ENCODE peak calls at places on chromosomes 4 and X, in seven cellular contexts. W is pancreas, S is upper lobe of left lung, V is sigmoid colon, B is upper lobe of right lung, D is H9, X is H1. P is an unnamed sample. For H3K9me3, the result is how much of the 10 kb centered on the place peaks cover.

GRCh38 chr4:73718375-73719373 is 21.7 kb upstream of the CXCL8 start:
- DNase-seq in W (no peak), S (no peak), V (no peak), B (no peak), D (no peak), X (no peak), P (no peak)

GRCh38 chr4:110514889-110515479 is 39.0 kb downstream of the ENPEP start:
- DNase-seq in W (no peak), S (no peak), V (no peak), B (no peak), D (no peak), X (no peak), P (no peak)

GRCh38 chrX:103779156-103779555 is 2.5 kb downstream of the PLP1 start:
- DNase-seq in W (no peak), S (no peak), V (no peak), B (no peak), D (peak), X (no peak), P (no peak)

GRCh38 chr4:55038176-55038890 is 87.1 kb downstream of the KDR start:
- DNase-seq in W (no peak), S (peak), V (no peak), B (no peak), D (no peak), X (no peak), P (no peak)

GRCh38 chr4:8478801-8479744 is 38.5 kb downstream of the TRMT44 start:
- DNase-seq in W (no peak), S (no peak), V (no peak), B (no peak), D (no peak), X (no peak), P (no peak)

GRCh38 chr4:41359069-41359769 is 102.5 kb downstream of the UCHL1 start:
- DNase-seq in W (no peak), S (peak), V (no peak), B (peak), D (peak), X (peak), P (no peak)

GRCh38 chr4:36812153-36812552 is 432.4 kb upstream of the NWD2 start:
- DNase-seq in W (no peak), S (no peak), V (no peak), B (no peak), D (no peak), X (no peak), P (no peak)

GRCh38 chr4:11543710-11544109 is 115.0 kb upstream of the HS3ST1 start:
- DNase-seq in W (no peak), S (no peak), V (no peak), B (no peak), D (no peak), X (no peak), P (no peak)

GRCh38 chr4:170741856-170742255 is 652.1 kb upstream of the AADAT start:
- DNase-seq in W (no peak), S (no peak), V (no peak), B (no peak), D (no peak), X (no peak), P (no peak)

GRCh38 chr4:7041851-7042696 is 1.1 kb upstream of the TADA2B start:
- DNase-seq in W (peak), S (peak), V (peak), B (peak), D (peak), X (no peak), P (peak)

GRCh38 chr4:119050501-119051090 is 85.0 kb upstream of the MYOZ2 start:
- DNase-seq in W (no peak), S (no peak), V (no peak), B (no peak), D (no peak), X (no peak), P (no peak)

GRCh38 chr4:163493643-163494359 is 689 bp upstream of the TMA16 start:
- DNase-seq in W (no peak), S (peak), V (no peak), B (no peak), D (no peak), X (no peak), P (no peak)

GRCh38 chrX:136823175-136823574 is 42.4 kb upstream of the ARHGEF6 start:
- DNase-seq in W (no peak), S (no peak), V (no peak), B (no peak), D (no peak), X (no peak), P (no peak)

GRCh38 chrX:13764765-13765164 is 30.2 kb downstream of the OFD1 start:
- DNase-seq in W (peak), S (no peak), V (no peak), B (no peak), D (peak), X (no peak), P (no peak)

GRCh38 chr4:55866973-55867574 is 13.6 kb downstream of the EXOC1 start:
- DNase-seq in W (no peak), S (peak), V (no peak), B (no peak), D (no peak), X (no peak), P (no peak)

GRCh38 chr4:14831447-14831846 is 170.8 kb upstream of the CPEB2 start:
- DNase-seq in W (peak), S (no peak), V (no peak), B (no peak), D (no peak), X (no peak), P (no peak)

GRCh38 chr4:176360446-176360845 is 40.7 kb downstream of the SPCS3 start:
- DNase-seq in W (no peak), S (no peak), V (no peak), B (no peak), D (no peak), X (no peak), P (no peak)

GRCh38 chrX:65532016-65532415 is 2.6 kb downstream of the LAS1L start:
- DNase-seq in W (no peak), S (no peak), V (no peak), B (no peak), D (no peak), X (no peak), P (no peak)

GRCh38 chrX:54961750-54962149 is 32.2 kb downstream of the PFKFB1 start:
- DNase-seq in W (no peak), S (no peak), V (no peak), B (no peak), D (no peak), X (no peak), P (no peak)

DNA sequence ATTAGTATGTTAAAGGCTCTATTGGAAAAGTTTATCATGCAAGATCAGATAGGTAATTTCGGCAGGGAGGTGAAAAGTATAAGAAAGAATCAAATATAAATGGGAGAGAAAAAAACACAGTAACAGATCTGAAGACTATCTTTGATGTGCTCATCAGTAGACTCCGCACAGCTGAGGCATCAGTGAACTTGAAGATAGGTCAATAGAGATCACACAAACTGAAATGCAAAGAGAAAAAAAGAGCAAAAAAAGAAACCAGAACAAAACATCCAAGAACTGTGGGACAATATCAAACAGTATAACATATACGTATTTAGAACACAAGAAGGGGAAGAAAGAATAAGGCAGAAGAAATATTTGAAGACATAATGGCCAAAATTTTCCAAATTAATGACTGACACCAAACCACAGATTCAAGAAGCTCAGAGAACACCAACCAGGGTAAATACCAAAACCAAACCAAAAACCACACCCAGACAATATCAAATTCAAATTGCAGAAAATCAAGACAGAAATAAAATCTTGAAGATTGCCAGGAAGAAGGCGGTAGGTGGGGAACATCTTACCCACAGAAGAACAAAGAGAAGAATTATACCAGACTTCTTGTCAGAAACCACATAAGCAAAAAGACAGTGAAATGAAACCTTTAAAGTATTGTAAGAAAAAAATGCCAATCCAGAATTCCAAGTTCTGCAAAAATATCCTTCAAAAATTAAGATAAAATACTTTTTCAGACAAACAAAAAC is 29.0 kb downstream of the PFKFB1 start:
- DNase-seq in W (no peak), S (no peak), V (no peak), B (no peak), D (no peak), X (no peak), P (no peak)
- H3K9me3 ChIP-seq in W (under half), S (under half), V (under half), B (under half), D (under half), X (under half), P (under half)

DNA sequence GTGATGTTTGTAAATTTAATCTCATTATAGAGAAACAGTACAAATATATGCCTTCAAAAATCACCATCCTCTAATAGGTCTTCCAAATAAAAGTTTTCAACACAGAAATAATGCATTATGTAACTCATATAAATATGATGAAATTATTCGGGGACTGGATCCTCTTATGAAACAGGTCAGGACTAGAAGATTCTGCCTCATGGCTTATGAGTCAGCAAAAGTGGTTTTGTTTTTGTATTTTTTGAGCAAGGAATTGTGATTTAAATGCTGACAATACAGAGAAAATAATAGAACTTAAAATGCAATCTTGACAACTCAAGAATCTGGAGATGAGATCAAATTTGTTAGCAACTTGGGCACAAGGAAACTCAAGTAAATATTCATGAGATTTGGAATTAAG is 179.7 kb upstream of the NDP start:
- DNase-seq in W (no peak), S (no peak), V (no peak), B (no peak), D (no peak), X (no peak), P (no peak)
- H3K27ac ChIP-seq in W (no peak), S (no peak), V (no peak), B (no peak), D (no peak), X (no peak), P (no peak)

GRCh38 chr4:100063355-100063754 is 113.3 kb upstream of the H2AZ1 start:
- DNase-seq in W (no peak), S (no peak), V (no peak), B (no peak), D (no peak), X (no peak), P (no peak)
- TF ChIP-seq CTCF in W (no peak), S (no peak), V (no peak), B (no peak), D (peak), X (no peak), P (peak)

DNA sequence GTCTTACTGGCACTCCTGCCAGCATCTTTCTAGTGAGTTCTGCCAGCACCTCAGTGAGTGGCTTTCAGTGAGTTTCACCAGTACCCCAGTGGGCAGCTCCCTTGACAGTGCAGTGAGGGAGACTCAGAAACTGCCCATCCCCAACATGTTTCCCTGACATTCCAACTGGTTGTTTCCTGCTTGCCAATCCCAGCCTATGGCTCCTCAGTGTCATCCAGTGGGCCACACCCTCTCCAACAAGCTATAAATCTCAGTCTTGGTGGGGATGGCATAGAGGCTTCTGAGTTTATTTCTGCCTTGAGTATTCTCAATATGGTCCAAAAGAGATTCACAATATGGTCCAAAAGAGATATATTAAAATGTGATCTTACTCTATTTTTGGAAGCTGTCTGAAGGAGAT is 461.2 kb upstream of the NR3C2 start:
- DNase-seq in W (no peak), S (no peak), V (no peak), B (no peak), D (no peak), X (no peak), P (no peak)
- H3K9me3 ChIP-seq in W (under half), S (under half), V (under half), B (under half), D (under half), X (under half), P (under half)

GRCh38 chrX:131729295-131729694 is 185.4 kb downstream of the OR13H1 start:
- DNase-seq in W (peak), S (peak), V (peak), B (no peak), D (no peak), X (no peak), P (peak)

GRCh38 chrX:131725001-131725654 is 181.3 kb downstream of the OR13H1 start:
- DNase-seq in W (no peak), S (no peak), V (no peak), B (no peak), D (no peak), X (no peak), P (no peak)

GRCh38 chrX:131727778-131728177 is 183.9 kb downstream of the OR13H1 start:
- DNase-seq in W (no peak), S (no peak), V (no peak), B (no peak), D (no peak), X (no peak), P (no peak)

GRCh38 chrX:131724292-131724691 is 180.4 kb downstream of the OR13H1 start:
- DNase-seq in W (no peak), S (no peak), V (no peak), B (no peak), D (no peak), X (no peak), P (no peak)

GRCh38 chrX:131728295-131729145 is 184.6 kb downstream of the OR13H1 start:
- DNase-seq in W (peak), S (peak), V (peak), B (no peak), D (no peak), X (no peak), P (no peak)
- H3K27ac ChIP-seq in W (peak), S (no peak), V (no peak), B (no peak), D (no peak), X (no peak), P (peak)

GRCh38 chr4:87006531-87007344 is 71.9 kb downstream of the AFF1 start:
- DNase-seq in W (peak), S (peak), V (peak), B (peak), D (peak), X (peak), P (peak)
- TF ChIP-seq CTCF in W (no peak), S (peak), V (peak), B (peak), D (peak), X (no peak), P (peak)

P was measured in CD4-positive, alpha-beta T cell.